ENCODE peak calls at places on chromosomes 1 and 21, in nine cellular contexts. D, G, B, I, L, R, T, S and O are unnamed samples.

GRCh38 chr1:40773748-40774265 is 9.8 kb upstream of the KCNQ4 start:
- DNase-seq in D (no peak), G (no peak), B (no peak), I (no peak), L (no peak), R (no peak), T (no peak), S (peak), O (no peak)

GRCh38 chr1:32702599-32703478 is at the start of gene SYNC:
- DNase-seq in D (peak), G (peak), B (peak), I (peak), L (peak), R (no peak), T (peak), S (no peak), O (peak)

GRCh38 chr1:212586429-212587303 is 21.9 kb upstream of the ATF3 start:
- DNase-seq in D (no peak), G (no peak), B (no peak), I (no peak), L (no peak), R (no peak), T (no peak), S (no peak), O (no peak)

GRCh38 chr1:21097744-21098143 is 79.0 kb downstream of the EIF4G3 start:
- DNase-seq in D (no peak), G (no peak), B (no peak), I (no peak), L (no peak), R (no peak), T (no peak), S (no peak), O (no peak)

GRCh38 chr1:5751171-5751556 is 241.1 kb downstream of the NPHP4 start:
- DNase-seq in D (peak), G (no peak), B (no peak), I (no peak), L (no peak), R (peak), T (no peak), S (no peak), O (no peak)

GRCh38 chr1:94805912-94806311 is 14.2 kb upstream of the SLC44A3 start:
- DNase-seq in D (peak), G (peak), B (peak), I (peak), L (peak), R (no peak), T (peak), S (peak), O (peak)

GRCh38 chr21:45577806-45578801 is 35.9 kb upstream of the SLC19A1 start:
- DNase-seq in D (no peak), G (no peak), B (no peak), I (peak), L (no peak), R (no peak), T (no peak), S (no peak), O (no peak)

GRCh38 chr1:87404306-87404705 is 75.6 kb downstream of the LMO4 start:
- DNase-seq in D (no peak), G (no peak), B (no peak), I (peak), L (no peak), R (no peak), T (no peak), S (no peak), O (no peak)

GRCh38 chr1:206022766-206023165 is 929 bp downstream of the CTSE start:
- DNase-seq in D (no peak), G (no peak), B (no peak), I (no peak), L (no peak), R (no peak), T (no peak), S (no peak), O (no peak)

GRCh38 chr1:233180626-233181364 is 114.7 kb downstream of the PCNX2 start:
- DNase-seq in D (no peak), G (no peak), B (no peak), I (no peak), L (no peak), R (no peak), T (no peak), S (peak), O (no peak)

GRCh38 chr1:185816460-185816859 is 82.3 kb downstream of the HMCN1 start:
- DNase-seq in D (no peak), G (no peak), B (no peak), I (no peak), L (peak), R (no peak), T (peak), S (no peak), O (peak)

GRCh38 chr1:8027748-8028631 is 1.9 kb upstream of the ERRFI1 start:
- DNase-seq in D (peak), G (no peak), B (no peak), I (peak), L (peak), R (no peak), T (peak), S (peak), O (peak)